ENCODE peak calls at places on chromosome 22, in five cellular contexts. H, Z, E, Y and D are unnamed samples.

GRCh38 chr22:47165998-47166397 is 403.5 kb downstream of the TBC1D22A start:
- DNase-seq in H (peak; percentile 15), E (no peak), Y (no peak), Z (no peak), D (peak; percentile 24)

GRCh38 chr22:19821523-19822300 is 33.0 kb downstream of the GNB1L start:
- DNase-seq in E (no peak), H (no peak), Z (no peak), Y (no peak), D (no peak)

GRCh38 chr22:36397081-36397766 is 9.5 kb upstream of the MYH9 start:
- DNase-seq in Y (no peak), H (no peak), Z (no peak), E (no peak), D (no peak)

GRCh38 chr22:30667092-30667485 is 586 bp downstream of the DUSP18 start:
- DNase-seq in Y (peak; percentile 76), Z (no peak), H (no peak), E (no peak), D (no peak)

GRCh38 chr22:47123006-47123826 is 360.8 kb downstream of the TBC1D22A start:
- DNase-seq in E (no peak), Y (no peak), Z (no peak), H (no peak), D (no peak)

GRCh38 chr22:42001127-42001526 is 2.5 kb downstream of the WBP2NL start:
- DNase-seq in Z (no peak), Y (no peak), E (no peak), H (no peak), D (no peak)

GRCh38 chr22:30948930-30949342 is 19.6 kb downstream of the MORC2 start:
- DNase-seq in Y (no peak), Z (no peak), E (no peak), H (no peak), D (no peak)

GRCh38 chr22:34587357-34588356 is 478.3 kb upstream of the ISX start:
- DNase-seq in Z (no peak), H (no peak), E (no peak), Y (no peak), D (no peak)

GRCh38 chr22:20632518-20632917 is 125.1 kb downstream of the MED15 start:
- DNase-seq in Y (no peak), H (no peak), Z (no peak), E (no peak), D (no peak)

GRCh38 chr22:48707749-48708557 is 1119.7 kb downstream of the BRD1 start:
- DNase-seq in Z (no peak), E (no peak), Y (no peak), H (no peak), D (peak; percentile 54)

GRCh38 chr22:50139843-50140415 is 30.6 kb upstream of the PANX2 start:
- DNase-seq in Y (no peak), H (no peak), Z (no peak), E (no peak), D (no peak)

GRCh38 chr22:30371981-30372380 is 15.2 kb downstream of the CCDC157 start:
- DNase-seq in H (no peak), Y (no peak), Z (no peak), E (no peak), D (no peak)

GRCh38 chr22:49564666-49565515 is 262.8 kb downstream of the BRD1 start:
- DNase-seq in H (no peak), E (no peak), Z (no peak), Y (no peak), D (peak; percentile 51)

GRCh38 chr22:42114721-42115120 is 15.9 kb downstream of the CYP2D6 start:
- DNase-seq in E (no peak), H (no peak), Y (no peak), Z (no peak), D (no peak)

GRCh38 chr22:22485524-22485923 is 23.0 kb downstream of the ZNF280B start:
- DNase-seq in E (no peak), Z (no peak), Y (no peak), H (no peak), D (no peak)

GRCh38 chr22:22487059-22487458 is 21.5 kb downstream of the ZNF280B start:
- DNase-seq in E (no peak), Z (no peak), H (no peak), Y (no peak), D (no peak)

GRCh38 chr22:22480940-22481339 is 27.6 kb downstream of the ZNF280B start:
- DNase-seq in H (no peak), Y (no peak), E (no peak), Z (no peak), D (no peak)

GRCh38 chr22:22486132-22486899 is 22.2 kb downstream of the ZNF280B start:
- DNase-seq in Y (no peak), E (no peak), H (no peak), Z (no peak), D (no peak)

DNA sequence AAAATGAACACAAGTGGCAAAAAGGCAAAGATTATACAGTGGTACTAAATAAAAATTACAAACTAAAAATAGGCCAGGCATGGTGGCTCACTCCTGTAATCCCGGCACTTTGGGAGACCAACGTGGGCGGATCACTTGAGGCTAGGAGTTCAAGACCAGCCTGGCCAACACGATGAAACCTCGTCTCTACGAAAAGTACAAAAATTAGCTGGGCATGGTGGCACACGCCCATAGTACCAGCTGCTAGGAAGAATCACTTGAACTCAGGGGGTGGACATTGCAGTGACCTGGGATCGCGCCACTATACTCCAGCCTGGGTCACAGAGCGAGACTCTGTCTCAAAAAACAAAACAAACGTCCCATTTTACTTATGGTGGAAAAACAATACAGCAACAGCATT is 24.5 kb downstream of the ZNF280B start:
- DNase-seq in E (no peak), H (no peak), Y (no peak), Z (no peak), D (no peak)
- H3K27ac ChIP-seq in E (no peak overlapping the region), H (no peak overlapping the region), Y (no peak overlapping the region), Z (no peak overlapping the region), D (no peak overlapping the region)

DNA sequence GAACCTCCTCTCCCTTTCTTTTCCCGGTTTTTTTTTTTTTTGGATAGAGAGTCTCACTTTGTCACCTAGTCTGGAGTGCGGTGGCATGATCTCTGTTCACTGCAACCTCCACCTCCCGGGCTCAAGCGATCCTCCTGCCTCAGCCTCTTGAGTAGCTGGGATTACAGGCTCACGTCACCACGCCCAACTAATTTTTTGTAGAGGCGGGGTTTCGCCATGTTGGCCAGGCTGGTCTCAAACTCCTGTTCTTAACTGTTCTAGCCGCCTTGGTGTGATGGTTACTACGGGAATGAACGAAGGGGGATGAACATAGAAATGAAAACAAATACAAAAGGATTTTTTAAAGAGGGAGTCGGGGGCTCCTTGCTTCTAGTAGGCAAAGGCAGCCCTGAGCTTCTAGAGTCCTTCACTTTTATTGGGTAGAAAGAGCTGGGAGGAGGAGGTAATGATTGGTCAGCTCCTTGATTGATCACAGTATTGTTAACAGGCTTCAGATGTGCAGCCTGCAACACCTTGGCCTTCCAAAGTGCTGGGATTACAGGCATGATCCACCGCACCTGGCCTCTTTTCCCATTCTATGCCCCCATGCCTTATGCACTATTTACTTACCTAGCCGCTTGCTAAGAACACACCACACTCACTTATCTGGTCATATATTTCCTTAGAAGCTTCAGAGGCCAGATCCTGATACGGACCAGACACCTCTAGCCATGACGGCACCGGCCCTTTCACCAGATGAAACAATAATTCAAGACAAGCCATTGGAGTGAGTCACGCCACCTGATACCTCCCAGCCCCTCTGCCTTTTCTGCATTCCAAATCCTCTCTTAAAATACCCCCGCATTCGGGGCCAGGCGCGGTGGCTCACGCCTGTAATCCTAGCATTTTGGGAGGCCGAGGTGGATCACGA is 20.6 kb downstream of the SUSD2 start:
- DNase-seq in H (no peak), Y (no peak), E (no peak), Z (no peak), D (no peak)
- H3K4me3 ChIP-seq in H (no peak overlapping the region), Y (no peak overlapping the region), E (no peak overlapping the region), Z (no peak overlapping the region), D (no peak overlapping the region)

GRCh38 chr22:32761251-32761903 is 40.1 kb upstream of the TIMP3 start:
- DNase-seq in Y (no peak), E (no peak), Z (no peak), H (no peak), D (no peak)
- H3K36me3 ChIP-seq in Y (no peaks in the 10 kb centered on the region), E (no peaks in the 10 kb centered on the region), Z (no peaks in the 10 kb centered on the region), H (no peaks in the 10 kb centered on the region), D (no peaks in the 10 kb centered on the region)

DNA sequence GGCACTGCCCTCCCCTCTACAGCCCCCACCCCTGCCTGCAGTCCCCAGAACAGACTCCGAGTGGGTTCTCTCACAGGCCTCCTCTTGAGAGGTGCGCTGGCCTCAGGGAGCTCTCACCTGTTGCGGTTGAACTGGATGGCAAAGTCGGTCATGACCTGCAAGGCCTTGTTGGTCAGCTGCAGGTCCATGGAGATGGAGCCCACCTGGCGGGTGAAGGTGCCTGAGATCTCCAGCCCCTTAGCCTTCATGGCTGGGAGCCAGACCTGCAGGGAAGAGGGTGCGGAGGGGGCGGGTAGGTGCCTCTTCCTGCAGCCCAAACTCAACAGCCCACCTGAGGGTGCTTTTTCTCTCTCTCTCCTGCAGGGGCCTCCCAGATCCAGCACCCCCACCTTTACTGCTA is 18.7 kb upstream of the RASL10A start:
- DNase-seq in H (no peak), Y (no peak), Z (no peak), E (no peak), D (no peak)
- H3K27ac ChIP-seq in H (no peak overlapping the region), Y (no peak overlapping the region), Z (no peak overlapping the region), E (no peak overlapping the region), D (no peak overlapping the region)

DNA sequence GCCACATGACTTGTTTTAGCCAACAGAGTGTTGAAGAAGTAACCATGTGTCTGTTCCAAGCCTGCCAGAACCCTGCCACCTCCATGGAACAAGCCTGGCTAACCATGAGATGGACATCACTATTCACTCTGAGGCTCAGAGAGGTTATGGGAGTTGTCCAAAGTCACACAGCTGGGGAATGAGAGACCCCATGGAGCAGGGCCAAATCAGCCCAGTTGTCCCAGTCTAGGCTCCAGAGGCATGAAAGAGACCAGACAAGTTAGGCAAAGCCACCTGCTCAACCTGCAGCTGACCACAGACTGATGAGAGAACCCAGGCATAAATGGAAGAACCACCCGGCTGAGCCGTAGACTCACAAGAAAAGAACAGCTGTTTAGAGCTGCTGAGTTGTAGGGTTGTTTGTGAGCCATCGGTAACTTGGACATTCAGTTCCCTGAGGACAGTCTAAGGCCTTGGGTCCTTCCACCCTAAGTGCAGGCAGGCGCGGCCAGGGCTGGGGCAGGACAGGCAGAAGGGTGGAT is 74.7 kb upstream of the PHF21B start:
- DNase-seq in Z (no peak), E (no peak), H (no peak), Y (no peak), D (no peak)
- H3K4me3 ChIP-seq in Z (no peak overlapping the region), E (no peak overlapping the region), H (no peak overlapping the region), Y (no peak overlapping the region), D (no peak overlapping the region)

GRCh38 chr22:39520874-39521857 is 804 bp downstream of the ATF4 start:
- DNase-seq in Y (peak; percentile 84), H (peak; percentile 93), Z (peak; percentile 58), E (peak; percentile 88), D (peak; percentile 94)

GRCh38 chr22:39518996-39519680 is 1.2 kb upstream of the ATF4 start:
- DNase-seq in E (no peak), H (no peak), Y (peak; percentile 51), Z (no peak), D (no peak)

GRCh38 chr22:39518124-39518786 is 2.1 kb upstream of the ATF4 start:
- DNase-seq in Z (no peak), Y (no peak), H (peak; percentile 19), E (no peak), D (no peak)

GRCh38 chr22:39520054-39520873 is at the start of gene ATF4:
- DNase-seq in Z (peak; percentile 96), H (peak; percentile 99), Y (peak; percentile 98), E (peak; percentile 98), D (peak; percentile 99)

DNA sequence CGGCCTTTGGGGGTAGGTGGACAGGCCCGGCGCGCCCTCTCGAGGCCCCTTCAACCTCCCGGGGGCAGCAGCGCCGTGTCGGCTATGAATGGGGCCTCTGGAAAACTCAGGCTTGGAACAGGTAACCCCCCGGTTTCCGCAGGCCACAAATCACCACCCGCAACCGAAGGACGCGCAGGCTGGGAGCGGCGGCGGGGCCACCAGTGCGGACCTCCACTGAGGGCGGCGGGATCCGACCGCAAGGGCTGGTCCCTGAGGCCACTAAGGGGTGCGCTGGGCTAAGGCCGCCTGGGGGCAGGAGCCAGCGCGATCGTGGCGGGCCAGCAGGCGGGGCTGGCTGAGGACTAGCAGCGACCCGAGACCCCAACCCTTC is 695 bp upstream of the ATF4 start:
- DNase-seq in Z (no peak), E (peak; percentile 72), H (peak; percentile 84), Y (peak; percentile 69), D (peak; percentile 61)
- H3K36me3 ChIP-seq in Z (peaks cover 46% of the 10 kb centered on the region), E (peaks cover 70% of the 10 kb centered on the region), H (peaks cover 4% of the 10 kb centered on the region), Y (peaks cover 28% of the 10 kb centered on the region), D (peaks cover 41% of the 10 kb centered on the region)